ENCODE peak calls at places on chromosomes 5 and 9, in eight cellular contexts. R is M059J; K is CD8-positive, alpha-beta T cell; N is GM23248; X is AG04449; M is skeletal muscle cell; I is left cardiac atrium; Y is GOT3. U is an unnamed sample.

GRCh38 chr9:120258096-120258495 is 321.9 kb downstream of the CDK5RAP2 start:
- DNase-seq in R (no peak), K (no peak), N (no peak), X (no peak), M (no peak), I (no peak), Y (no peak), U (no peak)

GRCh38 chr9:131668057-131668438 is 71.8 kb downstream of the RAPGEF1 start:
- DNase-seq in R (peak; percentile 16), K (no peak), N (no peak), X (no peak), M (no peak), I (no peak), Y (no peak), U (no peak)

GRCh38 chr9:104858271-104858670 is 69.7 kb downstream of the ABCA1 start:
- DNase-seq in R (no peak), K (no peak), N (peak; percentile 95), X (no peak), M (no peak), I (no peak), Y (no peak), U (no peak)

GRCh38 chr5:97131139-97131710 is 11.2 kb downstream of the LIX1 start:
- DNase-seq in R (peak; percentile 17), K (no peak), N (peak; percentile 63), X (peak; percentile 45), M (peak; percentile 23), I (no peak), Y (no peak), U (no peak)

GRCh38 chr5:32474201-32474854 is 29.8 kb upstream of the ZFR start:
- DNase-seq in R (no peak), K (no peak), N (no peak), X (no peak), M (no peak), I (no peak), Y (no peak), U (no peak)

GRCh38 chr5:124650960-124651662 is 95.3 kb downstream of the ZNF608 start:
- DNase-seq in R (no peak), K (no peak), N (no peak), X (peak; percentile 69), M (peak; percentile 80), I (no peak), Y (no peak), U (no peak)

GRCh38 chr5:160699301-160699700 is 152.7 kb downstream of the ATP10B start:
- DNase-seq in R (no peak), K (no peak), N (no peak), X (no peak), M (no peak), I (no peak), Y (no peak), U (no peak)

GRCh38 chr5:171747061-171747859 is 38.4 kb upstream of the SMIM23 start:
- DNase-seq in R (no peak), K (no peak), N (no peak), X (no peak), M (no peak), I (no peak), Y (no peak), U (no peak)

GRCh38 chr5:146710348-146710747 is 168.2 kb downstream of the PPP2R2B start:
- DNase-seq in R (no peak), K (no peak), N (no peak), X (no peak), M (no peak), I (no peak), Y (no peak), U (no peak)

GRCh38 chr5:108905818-108906217 is 158.1 kb downstream of the FER start:
- DNase-seq in R (no peak), K (no peak), N (peak; percentile 40), X (no peak), M (no peak), I (no peak), Y (no peak), U (no peak)

GRCh38 chr5:123035950-123036390 is 555 bp downstream of the PPIC start:
- DNase-seq in R (peak; percentile 56), K (no peak), N (peak; percentile 75), X (no peak), M (no peak), I (peak; percentile 64), Y (no peak), U (no peak)

GRCh38 chr9:133347515-133347984 is 381 bp downstream of the MED22 start:
- DNase-seq in R (peak; percentile 49), K (peak; percentile 42), N (peak; percentile 73), X (no peak), M (no peak), I (peak; percentile 54), Y (no peak), U (no peak)

GRCh38 chr5:41345295-41345694 is 132.0 kb upstream of the C6 start:
- DNase-seq in R (no peak), K (no peak), N (no peak), X (no peak), M (no peak), I (no peak), Y (no peak), U (no peak)

GRCh38 chr5:137252513-137252912 is 246.6 kb downstream of the SPOCK1 start:
- DNase-seq in R (peak; percentile 79), K (no peak), N (peak; percentile 63), X (peak; percentile 10), M (peak; percentile 6), I (no peak), Y (no peak), U (no peak)

GRCh38 chr9:133571491-133571890 is 37.0 kb downstream of the ADAMTSL2 start:
- DNase-seq in R (no peak), K (no peak), N (no peak), X (no peak), M (no peak), I (no peak), Y (no peak), U (no peak)

U was measured in activated T-helper 9 cell treated with anti-CD3 and anti-CD28 coated beads, Interleukin-2, amount 50 U/mL, for 16 hours.